ENCODE peak calls at places on chromosomes 13 and 19, in seven cellular contexts. One of them, this sample, is unnamed.
A peak's percentile ranks its signal among the peaks of the same experiment; 100 is the strongest.

GRCh38 chr13:80508031-80508430 is 167.1 kb upstream of the SPRY2 start:
- DNase-seq in left ventricle myocardium inferior: no peak
- DNase-seq in AG04450: no peak
- DNase-seq in mucosa of gallbladder: no peak
- DNase-seq in iPS-NIHi11: no peak
- DNase-seq in progenitor cell of endocrine pancreas: no peak
- DNase-seq in nucleus accumbens: no peak
- DNase-seq in this sample: no peak

GRCh38 chr19:45455707-45456499 is 11.9 kb upstream of the FOSB start:
- DNase-seq in mucosa of gallbladder: peak; percentile 94
- DNase-seq in AG04450: peak; percentile 97
- DNase-seq in left ventricle myocardium inferior: peak; percentile 85
- DNase-seq in iPS-NIHi11: peak; percentile 90
- DNase-seq in nucleus accumbens: no peak
- DNase-seq in progenitor cell of endocrine pancreas: peak; percentile 75
- DNase-seq in this sample: peak; percentile 73

GRCh38 chr13:30796833-30797601 is 61.7 kb downstream of the ALOX5AP start:
- DNase-seq in left ventricle myocardium inferior: no peak
- DNase-seq in iPS-NIHi11: no peak
- DNase-seq in progenitor cell of endocrine pancreas: no peak
- DNase-seq in nucleus accumbens: no peak
- DNase-seq in mucosa of gallbladder: no peak
- DNase-seq in AG04450: no peak
- DNase-seq in this sample: no peak

GRCh38 chr13:73215807-73216206 is 157.0 kb downstream of the KLF5 start:
- DNase-seq in mucosa of gallbladder: peak; percentile 16
- DNase-seq in progenitor cell of endocrine pancreas: no peak
- DNase-seq in AG04450: no peak
- DNase-seq in nucleus accumbens: no peak
- DNase-seq in iPS-NIHi11: no peak
- DNase-seq in left ventricle myocardium inferior: no peak
- DNase-seq in this sample: no peak

GRCh38 chr13:76646946-76647345 is 239.3 kb downstream of the KCTD12 start:
- DNase-seq in nucleus accumbens: no peak
- DNase-seq in AG04450: no peak
- DNase-seq in left ventricle myocardium inferior: no peak
- DNase-seq in mucosa of gallbladder: no peak
- DNase-seq in iPS-NIHi11: no peak
- DNase-seq in progenitor cell of endocrine pancreas: no peak
- DNase-seq in this sample: no peak

GRCh38 chr13:47066261-47066660 is 169.4 kb upstream of the HTR2A start:
- DNase-seq in mucosa of gallbladder: no peak
- DNase-seq in nucleus accumbens: no peak
- DNase-seq in iPS-NIHi11: no peak
- DNase-seq in progenitor cell of endocrine pancreas: no peak
- DNase-seq in left ventricle myocardium inferior: no peak
- DNase-seq in AG04450: no peak
- DNase-seq in this sample: no peak

GRCh38 chr19:29567366-29567915 is 38.6 kb upstream of the POP4 start:
- DNase-seq in AG04450: no peak
- DNase-seq in mucosa of gallbladder: no peak
- DNase-seq in nucleus accumbens: no peak
- DNase-seq in progenitor cell of endocrine pancreas: no peak
- DNase-seq in iPS-NIHi11: no peak
- DNase-seq in left ventricle myocardium inferior: no peak
- DNase-seq in this sample: no peak

GRCh38 chr13:111165189-111165588 is 50.1 kb downstream of the ARHGEF7 start:
- DNase-seq in progenitor cell of endocrine pancreas: no peak
- DNase-seq in iPS-NIHi11: no peak
- DNase-seq in left ventricle myocardium inferior: no peak
- DNase-seq in nucleus accumbens: no peak
- DNase-seq in mucosa of gallbladder: no peak
- DNase-seq in AG04450: no peak
- DNase-seq in this sample: no peak

GRCh38 chr13:75895168-75895567 is 259.0 kb downstream of the LMO7 start:
- DNase-seq in iPS-NIHi11: no peak
- DNase-seq in nucleus accumbens: no peak
- DNase-seq in progenitor cell of endocrine pancreas: no peak
- DNase-seq in left ventricle myocardium inferior: no peak
- DNase-seq in mucosa of gallbladder: no peak
- DNase-seq in AG04450: no peak
- DNase-seq in this sample: no peak

GRCh38 chr13:23876265-23876664 is 12.9 kb downstream of the MIPEP start:
- DNase-seq in iPS-NIHi11: peak; percentile 16
- DNase-seq in progenitor cell of endocrine pancreas: no peak
- DNase-seq in AG04450: no peak
- DNase-seq in mucosa of gallbladder: no peak
- DNase-seq in nucleus accumbens: no peak
- DNase-seq in left ventricle myocardium inferior: no peak
- DNase-seq in this sample: no peak

GRCh38 chr19:46009530-46010510 is 13.0 kb downstream of the PGLYRP1 start:
- DNase-seq in AG04450: no peak
- DNase-seq in mucosa of gallbladder: peak; percentile 56
- DNase-seq in nucleus accumbens: no peak
- DNase-seq in iPS-NIHi11: peak; percentile 73
- DNase-seq in left ventricle myocardium inferior: peak; percentile 61
- DNase-seq in progenitor cell of endocrine pancreas: peak; percentile 61
- DNase-seq in this sample: peak; percentile 82

GRCh38 chr13:100541882-100542545 is 46.6 kb downstream of the GGACT start:
- DNase-seq in AG04450: no peak
- DNase-seq in left ventricle myocardium inferior: no peak
- DNase-seq in nucleus accumbens: no peak
- DNase-seq in progenitor cell of endocrine pancreas: no peak
- DNase-seq in mucosa of gallbladder: no peak
- DNase-seq in iPS-NIHi11: no peak
- DNase-seq in this sample: no peak

GRCh38 chr19:4620675-4621074 is 18.6 kb upstream of the TNFAIP8L1 start:
- DNase-seq in iPS-NIHi11: no peak
- DNase-seq in progenitor cell of endocrine pancreas: no peak
- DNase-seq in mucosa of gallbladder: no peak
- DNase-seq in AG04450: no peak
- DNase-seq in left ventricle myocardium inferior: no peak
- DNase-seq in nucleus accumbens: no peak
- DNase-seq in this sample: no peak

GRCh38 chr13:47463726-47464125 is 537.3 kb downstream of the SUCLA2 start:
- DNase-seq in mucosa of gallbladder: no peak
- DNase-seq in nucleus accumbens: no peak
- DNase-seq in progenitor cell of endocrine pancreas: no peak
- DNase-seq in left ventricle myocardium inferior: no peak
- DNase-seq in AG04450: peak; percentile 18
- DNase-seq in iPS-NIHi11: no peak
- DNase-seq in this sample: peak; percentile 3

GRCh38 chr13:113732961-113733950 is 25.8 kb upstream of the TMEM255B start:
- DNase-seq in left ventricle myocardium inferior: no peak
- DNase-seq in nucleus accumbens: no peak
- DNase-seq in progenitor cell of endocrine pancreas: no peak
- DNase-seq in mucosa of gallbladder: no peak
- DNase-seq in AG04450: no peak
- DNase-seq in iPS-NIHi11: no peak
- DNase-seq in this sample: no peak

GRCh38 chr19:13363954-13364353 is 142.3 kb downstream of the CACNA1A start:
- DNase-seq in progenitor cell of endocrine pancreas: no peak
- DNase-seq in left ventricle myocardium inferior: no peak
- DNase-seq in mucosa of gallbladder: no peak
- DNase-seq in nucleus accumbens: no peak
- DNase-seq in AG04450: no peak
- DNase-seq in iPS-NIHi11: peak; percentile 36
- DNase-seq in this sample: no peak

This sample was measured in nephron progenitor cell.